ENCODE peak calls at places on chromosome 5, in six cellular contexts. T, S, A, J, H and G are unnamed samples.

GRCh38 chr5:154524846-154525245 is 46.8 kb upstream of the HAND1 start:
- DNase-seq in T (no peak), S (no peak), A (no peak), J (no peak), H (no peak), G (no peak)

GRCh38 chr5:172658391-172658790 is 17.3 kb downstream of the NEURL1B start:
- DNase-seq in T (no peak), S (no peak), A (no peak), J (peak; percentile 61), H (no peak), G (no peak)

GRCh38 chr5:24226492-24226891 is 418.3 kb downstream of the CDH10 start:
- DNase-seq in T (no peak), S (no peak), A (no peak), J (no peak), H (no peak), G (no peak)

GRCh38 chr5:152246401-152246800 is 158.7 kb downstream of the NMUR2 start:
- DNase-seq in T (peak; percentile 8), S (no peak), A (no peak), J (no peak), H (no peak), G (no peak)

GRCh38 chr5:11048760-11049159 is 287.7 kb upstream of the DAP start:
- DNase-seq in T (peak; percentile 10), S (no peak), A (no peak), J (no peak), H (no peak), G (no peak)

GRCh38 chr5:124043456-124043855 is 531.5 kb downstream of the CSNK1G3 start:
- DNase-seq in T (peak; percentile 52), S (no peak), A (no peak), J (no peak), H (no peak), G (no peak)

GRCh38 chr5:75342836-75343235 is 5.8 kb downstream of the HMGCR start:
- DNase-seq in T (no peak), S (no peak), A (no peak), J (no peak), H (no peak), G (no peak)

GRCh38 chr5:23084815-23085214 is 231.7 kb upstream of the CDH12 start:
- DNase-seq in T (peak; percentile 1), S (no peak), A (no peak), J (no peak), H (no peak), G (no peak)

GRCh38 chr5:104088876-104089778 is 526.5 kb upstream of the NUDT12 start:
- DNase-seq in T (no peak), S (no peak), A (peak; percentile 59), J (no peak), H (no peak), G (no peak)

GRCh38 chr5:123511290-123511647 is 708 bp upstream of the CSNK1G3 start:
- DNase-seq in T (no peak), S (no peak), A (no peak), J (no peak), H (no peak), G (no peak)

GRCh38 chr5:14451866-14452265 is 129.7 kb upstream of the OTULINL start:
- DNase-seq in T (no peak), S (no peak), A (no peak), J (no peak), H (no peak), G (no peak)

GRCh38 chr5:127564002-127564769 is 46.7 kb downstream of the PRRC1 start:
- DNase-seq in T (peak; percentile 65), S (no peak), A (peak; percentile 48), J (no peak), H (peak; percentile 40), G (no peak)

GRCh38 chr5:57341380-57341979 is 141.1 kb downstream of the ACTBL2 start:
- DNase-seq in T (no peak), S (no peak), A (no peak), J (no peak), H (no peak), G (no peak)

GRCh38 chr5:68533571-68534051 is 318.1 kb downstream of the PIK3R1 start:
- DNase-seq in T (no peak), S (no peak), A (no peak), J (no peak), H (no peak), G (no peak)

GRCh38 chr5:72137826-72138409 is 30.6 kb downstream of the MAP1B start:
- DNase-seq in T (no peak), S (no peak), A (no peak), J (no peak), H (no peak), G (no peak)

GRCh38 chr5:162939962-162940361 is 497.4 kb upstream of the CCNG1 start:
- DNase-seq in T (no peak), S (no peak), A (no peak), J (no peak), H (no peak), G (no peak)

GRCh38 chr5:111159845-111160244 is 64.3 kb upstream of the CAMK4 start:
- DNase-seq in T (no peak), S (no peak), A (no peak), J (no peak), H (no peak), G (no peak)

GRCh38 chr5:10797246-10797645 is 36.2 kb upstream of the DAP start:
- DNase-seq in T (no peak), S (no peak), A (no peak), J (no peak), H (no peak), G (no peak)

GRCh38 chr5:424259-425110 is 18.5 kb upstream of the EXOC3 start:
- DNase-seq in T (no peak), S (no peak), A (no peak), J (peak; percentile 40), H (no peak), G (no peak)

GRCh38 chr5:77925503-77925902 is 149.4 kb upstream of the TBCA start:
- DNase-seq in T (no peak), S (no peak), A (no peak), J (no peak), H (no peak), G (no peak)

GRCh38 chr5:77923666-77924065 is 147.5 kb upstream of the TBCA start:
- DNase-seq in T (no peak), S (no peak), A (no peak), J (no peak), H (no peak), G (no peak)

GRCh38 chr5:77928776-77929175 is 152.6 kb upstream of the TBCA start:
- DNase-seq in T (no peak), S (no peak), A (no peak), J (no peak), H (no peak), G (no peak)

GRCh38 chr5:77924081-77924480 is 147.9 kb upstream of the TBCA start:
- DNase-seq in T (no peak), S (no peak), A (no peak), J (no peak), H (no peak), G (no peak)

DNA sequence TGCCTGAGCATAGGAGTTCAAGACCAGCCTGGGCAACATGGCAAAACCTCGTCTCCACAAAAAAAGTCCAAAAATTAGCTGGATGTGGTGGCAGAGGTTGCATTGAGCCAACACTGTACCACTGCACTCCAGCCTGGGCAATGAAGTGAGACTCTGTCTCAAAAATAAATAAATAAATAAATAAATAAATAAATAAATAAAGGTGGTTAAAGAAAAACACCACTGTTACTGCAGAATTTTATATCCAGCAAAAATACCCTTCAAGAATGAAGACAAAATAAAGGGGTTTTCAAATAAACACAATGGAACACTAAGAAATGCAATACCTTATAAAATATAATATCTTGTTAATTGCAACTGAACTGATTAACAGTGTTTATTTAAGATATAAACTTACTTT is 150.2 kb upstream of the TBCA start:
- DNase-seq in T (no peak), S (no peak), A (no peak), J (no peak), H (no peak), G (no peak)
- TF ChIP-seq EP300 in T (no peak), S (no peak), A (no peak), J (no peak), H (no peak), G (no peak)

GRCh38 chr5:139645495-139645871 is 2.7 kb upstream of the CXXC5 start:
- DNase-seq in T (no peak), S (no peak), A (no peak), J (peak; percentile 52), H (no peak), G (peak; percentile 9)

GRCh38 chr5:139646912-139647391 is 1.2 kb upstream of the CXXC5 start:
- DNase-seq in T (no peak), S (no peak), A (peak; percentile 58), J (peak; percentile 65), H (no peak), G (peak; percentile 78)

GRCh38 chr5:139647406-139648204 is 544 bp upstream of the CXXC5 start:
- DNase-seq in T (no peak), S (no peak), A (no peak), J (peak; percentile 62), H (no peak), G (no peak)

GRCh38 chr5:139644646-139645494 is 3.3 kb upstream of the CXXC5 start:
- DNase-seq in T (no peak), S (no peak), A (no peak), J (peak; percentile 26), H (no peak), G (no peak)

DNA sequence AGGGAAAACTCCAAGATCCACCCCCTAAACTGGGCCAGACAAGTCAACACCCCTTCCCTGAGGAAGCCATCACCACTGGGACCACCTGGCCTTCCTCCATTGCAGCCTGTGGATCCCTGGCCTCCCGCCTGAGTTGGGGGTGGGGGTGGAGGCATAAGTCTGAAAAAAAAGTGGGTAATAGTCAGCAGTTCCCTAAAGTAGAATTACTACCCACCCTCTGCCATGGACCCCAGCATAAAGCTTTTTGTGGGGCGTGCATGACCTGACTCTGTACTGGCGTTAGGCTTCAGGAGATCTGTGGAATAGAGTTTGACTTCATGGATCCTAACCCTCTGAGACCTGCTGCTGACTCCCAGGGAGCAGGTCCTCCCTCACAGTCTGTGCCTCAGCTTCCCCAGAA is 2.0 kb upstream of the CXXC5 start:
- DNase-seq in T (no peak), S (no peak), A (no peak), J (peak; percentile 36), H (no peak), G (peak; percentile 15)
- H3K4me1 ChIP-seq in T (peaks cover 62% of the 10 kb centered on the region), S (peaks cover 54% of the 10 kb centered on the region), A (peaks cover 54% of the 10 kb centered on the region), J (no peaks in the 10 kb centered on the region), H (peaks cover 6% of the 10 kb centered on the region), G (peaks cover 60% of the 10 kb centered on the region)

GRCh38 chr5:132226516-132227234 is 978 bp downstream of the P4HA2 start:
- DNase-seq in T (no peak), S (no peak), A (no peak), J (peak; percentile 72), H (peak; percentile 6), G (peak; percentile 24)

GRCh38 chr5:132229236-132229635 is 1.6 kb upstream of the P4HA2 start:
- DNase-seq in T (no peak), S (no peak), A (no peak), J (peak; percentile 38), H (peak; percentile 2), G (no peak)

GRCh38 chr5:132228241-132229035 is 785 bp upstream of the P4HA2 start:
- DNase-seq in T (no peak), S (no peak), A (no peak), J (peak; percentile 64), H (peak; percentile 11), G (peak; percentile 8)

GRCh38 chr5:132227235-132227484 is 493 bp downstream of the P4HA2 start:
- DNase-seq in T (no peak), S (no peak), A (no peak), J (no peak), H (peak; percentile 61), G (no peak)

GRCh38 chr5:132227485-132228240 is at the start of gene P4HA2:
- DNase-seq in T (peak; percentile 68), S (peak; percentile 70), A (peak; percentile 91), J (peak; percentile 93), H (peak; percentile 77), G (peak; percentile 89)
- TF ChIP-seq EP300 in T (no peak), S (no peak), A (no peak), J (no peak), H (no peak), G (no peak)

GRCh38 chr5:143244990-143245389 is 158.5 kb downstream of the NR3C1 start:
- DNase-seq in T (no peak), S (no peak), A (no peak), J (no peak), H (no peak), G (no peak)
- H3K4me1 ChIP-seq in T (peaks cover 83% of the 10 kb centered on the region), S (peaks cover 34% of the 10 kb centered on the region), A (peaks cover 27% of the 10 kb centered on the region), J (no peaks in the 10 kb centered on the region), H (no peaks in the 10 kb centered on the region), G (peaks cover 3% of the 10 kb centered on the region)